ENCODE peak calls at places on chromosome 17, in four cellular contexts. B, E, R and W are unnamed samples.

GRCh38 chr17:80849119-80849518 is 142.5 kb upstream of the CHMP6 start:
- DNase-seq in B (no peak), E (no peak), R (no peak), W (no peak)

GRCh38 chr17:32826076-32826475 is 50.8 kb downstream of the MYO1D start:
- DNase-seq in B (no peak), E (no peak), R (no peak), W (no peak)

GRCh38 chr17:8753976-8754440 is 4.3 kb downstream of the SPDYE4 start:
- DNase-seq in B (no peak), E (no peak), R (no peak), W (no peak)

GRCh38 chr17:14903810-14904209 is 361.3 kb downstream of the PMP22 start:
- DNase-seq in B (no peak), E (no peak), R (no peak), W (no peak)

GRCh38 chr17:67280279-67280678 is 35.3 kb upstream of the HELZ start:
- DNase-seq in B (no peak), E (no peak), R (no peak), W (no peak)

GRCh38 chr17:48528153-48528912 is 2.5 kb downstream of the HOXB1 start:
- DNase-seq in B (peak; percentile 74), E (no peak), R (no peak), W (no peak)

GRCh38 chr17:76085066-76085730 is 6.2 kb downstream of the ZACN start:
- DNase-seq in B (no peak), E (no peak), R (no peak), W (no peak)

GRCh38 chr17:55660171-55660886 is 62.3 kb downstream of the TMEM100 start:
- DNase-seq in B (no peak), E (no peak), R (no peak), W (no peak)